ENCODE peak calls at places on chromosomes 11 and 22, in nine cellular contexts. One of them, this sample, is unnamed.

GRCh38 chr22:26573026-26573662 is 16.8 kb downstream of the TPST2 start:
- DNase-seq in tibial artery: peak
- DNase-seq in HFF-Myc: no peak
- DNase-seq in ovary: no peak
- DNase-seq in transverse colon: peak
- DNase-seq in AG04449: no peak
- DNase-seq in heart right ventricle: peak
- DNase-seq in fibroblast of mammary gland: no peak
- DNase-seq in lower lobe of right lung: peak
- DNase-seq in this sample: peak

GRCh38 chr11:111982019-111982464 is 43.2 kb upstream of the DLAT start:
- DNase-seq in tibial artery: peak
- DNase-seq in HFF-Myc: no peak
- DNase-seq in ovary: no peak
- DNase-seq in transverse colon: peak
- DNase-seq in AG04449: no peak
- DNase-seq in heart right ventricle: peak
- DNase-seq in fibroblast of mammary gland: peak
- DNase-seq in lower lobe of right lung: peak
- DNase-seq in this sample: no peak

GRCh38 chr11:132943325-132943736 is 589.0 kb downstream of the OPCML start:
- DNase-seq in tibial artery: no peak
- DNase-seq in HFF-Myc: no peak
- DNase-seq in ovary: no peak
- DNase-seq in transverse colon: no peak
- DNase-seq in AG04449: no peak
- DNase-seq in heart right ventricle: no peak
- DNase-seq in fibroblast of mammary gland: no peak
- DNase-seq in lower lobe of right lung: no peak
- DNase-seq in this sample: no peak

GRCh38 chr22:28029201-28029948 is 110.3 kb upstream of the PITPNB start:
- DNase-seq in tibial artery: peak
- DNase-seq in HFF-Myc: no peak
- DNase-seq in ovary: no peak
- DNase-seq in transverse colon: peak
- DNase-seq in AG04449: no peak
- DNase-seq in heart right ventricle: peak
- DNase-seq in fibroblast of mammary gland: peak
- DNase-seq in lower lobe of right lung: peak
- DNase-seq in this sample: no peak

GRCh38 chr22:47165998-47166397 is 403.5 kb downstream of the TBC1D22A start:
- DNase-seq in tibial artery: no peak
- DNase-seq in HFF-Myc: no peak
- DNase-seq in ovary: peak
- DNase-seq in transverse colon: no peak
- DNase-seq in AG04449: no peak
- DNase-seq in heart right ventricle: no peak
- DNase-seq in fibroblast of mammary gland: no peak
- DNase-seq in lower lobe of right lung: peak
- DNase-seq in this sample: no peak

GRCh38 chr11:12195773-12196172 is 85.4 kb downstream of the MICAL2 start:
- DNase-seq in tibial artery: no peak
- DNase-seq in HFF-Myc: no peak
- DNase-seq in ovary: no peak
- DNase-seq in transverse colon: no peak
- DNase-seq in AG04449: no peak
- DNase-seq in heart right ventricle: no peak
- DNase-seq in fibroblast of mammary gland: no peak
- DNase-seq in lower lobe of right lung: no peak
- DNase-seq in this sample: no peak

GRCh38 chr11:128658499-128658898 is 35.4 kb upstream of the FLI1 start:
- DNase-seq in tibial artery: no peak
- DNase-seq in HFF-Myc: no peak
- DNase-seq in ovary: no peak
- DNase-seq in transverse colon: no peak
- DNase-seq in AG04449: no peak
- DNase-seq in heart right ventricle: no peak
- DNase-seq in fibroblast of mammary gland: no peak
- DNase-seq in lower lobe of right lung: no peak
- DNase-seq in this sample: no peak

GRCh38 chr11:48106166-48106565 is 110.4 kb upstream of the OR4B1 start:
- DNase-seq in tibial artery: no peak
- DNase-seq in HFF-Myc: no peak
- DNase-seq in ovary: no peak
- DNase-seq in transverse colon: no peak
- DNase-seq in AG04449: no peak
- DNase-seq in heart right ventricle: no peak
- DNase-seq in fibroblast of mammary gland: no peak
- DNase-seq in lower lobe of right lung: no peak
- DNase-seq in this sample: no peak

GRCh38 chr22:17990167-17990566 is 34.2 kb downstream of the MICAL3 start:
- DNase-seq in tibial artery: no peak
- DNase-seq in HFF-Myc: no peak
- DNase-seq in ovary: no peak
- DNase-seq in transverse colon: no peak
- DNase-seq in AG04449: no peak
- DNase-seq in heart right ventricle: no peak
- DNase-seq in fibroblast of mammary gland: no peak
- DNase-seq in lower lobe of right lung: no peak
- DNase-seq in this sample: no peak

GRCh38 chr11:36288442-36289225 is 590 bp downstream of the COMMD9 start:
- DNase-seq in tibial artery: no peak
- DNase-seq in HFF-Myc: no peak
- DNase-seq in ovary: no peak
- DNase-seq in transverse colon: no peak
- DNase-seq in AG04449: no peak
- DNase-seq in heart right ventricle: no peak
- DNase-seq in fibroblast of mammary gland: no peak
- DNase-seq in lower lobe of right lung: no peak
- DNase-seq in this sample: no peak

GRCh38 chr11:74010306-74010981 is 1.6 kb upstream of the UCP3 start:
- DNase-seq in tibial artery: no peak
- DNase-seq in HFF-Myc: no peak
- DNase-seq in ovary: no peak
- DNase-seq in transverse colon: no peak
- DNase-seq in AG04449: no peak
- DNase-seq in heart right ventricle: no peak
- DNase-seq in fibroblast of mammary gland: no peak
- DNase-seq in lower lobe of right lung: no peak
- DNase-seq in this sample: no peak

GRCh38 chr22:35991168-35991567 is 37.5 kb downstream of the RBFOX2 start:
- DNase-seq in tibial artery: no peak
- DNase-seq in HFF-Myc: no peak
- DNase-seq in ovary: no peak
- DNase-seq in transverse colon: no peak
- DNase-seq in AG04449: no peak
- DNase-seq in heart right ventricle: no peak
- DNase-seq in fibroblast of mammary gland: no peak
- DNase-seq in lower lobe of right lung: no peak
- DNase-seq in this sample: no peak

GRCh38 chr11:114285599-114285998 is 10.6 kb upstream of the NNMT start:
- DNase-seq in tibial artery: peak
- DNase-seq in HFF-Myc: no peak
- DNase-seq in ovary: no peak
- DNase-seq in transverse colon: no peak
- DNase-seq in AG04449: no peak
- DNase-seq in heart right ventricle: no peak
- DNase-seq in fibroblast of mammary gland: peak
- DNase-seq in lower lobe of right lung: no peak
- DNase-seq in this sample: no peak

GRCh38 chr11:117600261-117600783 is 196.7 kb downstream of the DSCAML1 start:
- DNase-seq in tibial artery: no peak
- DNase-seq in HFF-Myc: no peak
- DNase-seq in ovary: no peak
- DNase-seq in transverse colon: no peak
- DNase-seq in AG04449: no peak
- DNase-seq in heart right ventricle: no peak
- DNase-seq in fibroblast of mammary gland: no peak
- DNase-seq in lower lobe of right lung: no peak
- DNase-seq in this sample: no peak
- TF ChIP-seq CTCF in tibial artery: no peak
- TF ChIP-seq CTCF in HFF-Myc: no peak
- TF ChIP-seq CTCF in ovary: no peak
- TF ChIP-seq CTCF in transverse colon: no peak
- TF ChIP-seq CTCF in AG04449: no peak
- TF ChIP-seq CTCF in heart right ventricle: no peak
- TF ChIP-seq CTCF in fibroblast of mammary gland: no peak
- TF ChIP-seq CTCF in lower lobe of right lung: no peak
- TF ChIP-seq CTCF in this sample: no peak

DNA sequence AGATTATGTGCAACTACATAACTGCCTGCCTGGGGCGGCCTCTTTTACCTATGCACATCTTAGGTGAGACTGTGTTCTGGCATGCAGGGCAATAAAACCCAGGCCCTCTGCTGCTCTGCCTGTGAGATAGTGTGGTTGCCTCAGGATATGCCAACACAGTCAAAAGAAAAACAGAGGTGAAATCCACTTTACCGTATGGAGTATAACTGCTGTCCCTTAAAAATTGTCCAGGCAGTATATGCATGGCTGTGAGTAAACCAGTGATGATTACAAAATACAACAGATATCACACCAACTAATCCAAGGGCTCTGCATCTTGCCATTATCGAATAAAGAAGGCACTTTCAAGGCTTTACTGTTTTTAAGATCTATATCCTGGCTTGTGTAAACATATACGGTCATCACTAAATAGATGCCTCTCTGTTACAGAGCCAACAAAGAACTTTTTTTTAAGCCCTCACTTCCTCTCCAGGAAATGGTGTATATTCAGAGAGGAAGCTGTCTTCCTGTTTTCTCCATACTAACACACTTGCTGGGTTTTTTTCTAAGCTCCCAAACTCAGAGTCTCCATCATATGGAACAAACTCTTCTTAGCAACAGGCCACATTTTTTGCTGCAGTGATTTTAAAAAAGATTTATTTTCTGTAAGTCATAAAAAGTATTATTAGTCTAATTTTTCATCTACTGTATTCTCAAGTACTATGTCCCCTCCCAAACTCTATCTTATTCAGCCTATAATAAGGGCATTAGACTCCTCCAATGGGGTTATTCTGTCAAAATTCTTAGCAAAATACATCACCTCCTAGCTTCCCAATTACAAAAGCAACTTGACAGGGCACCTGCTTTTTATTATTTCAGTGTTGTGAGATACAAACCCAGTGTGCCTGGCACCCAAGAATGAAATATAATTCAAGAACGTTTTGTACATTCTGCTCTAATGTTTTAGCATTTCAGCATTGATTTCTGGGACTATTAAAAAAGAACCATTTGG is 135.2 kb downstream of the MAML2 start:
- DNase-seq in tibial artery: no peak
- DNase-seq in HFF-Myc: no peak
- DNase-seq in ovary: no peak
- DNase-seq in transverse colon: peak
- DNase-seq in AG04449: no peak
- DNase-seq in heart right ventricle: no peak
- DNase-seq in fibroblast of mammary gland: no peak
- DNase-seq in lower lobe of right lung: no peak
- DNase-seq in this sample: no peak
- H3K4me3 ChIP-seq in tibial artery: no peak
- H3K4me3 ChIP-seq in HFF-Myc: no peak
- H3K4me3 ChIP-seq in ovary: no peak
- H3K4me3 ChIP-seq in transverse colon: no peak
- H3K4me3 ChIP-seq in AG04449: no peak
- H3K4me3 ChIP-seq in heart right ventricle: no peak
- H3K4me3 ChIP-seq in fibroblast of mammary gland: no peak
- H3K4me3 ChIP-seq in lower lobe of right lung: no peak
- H3K4me3 ChIP-seq in this sample: no peak

DNA sequence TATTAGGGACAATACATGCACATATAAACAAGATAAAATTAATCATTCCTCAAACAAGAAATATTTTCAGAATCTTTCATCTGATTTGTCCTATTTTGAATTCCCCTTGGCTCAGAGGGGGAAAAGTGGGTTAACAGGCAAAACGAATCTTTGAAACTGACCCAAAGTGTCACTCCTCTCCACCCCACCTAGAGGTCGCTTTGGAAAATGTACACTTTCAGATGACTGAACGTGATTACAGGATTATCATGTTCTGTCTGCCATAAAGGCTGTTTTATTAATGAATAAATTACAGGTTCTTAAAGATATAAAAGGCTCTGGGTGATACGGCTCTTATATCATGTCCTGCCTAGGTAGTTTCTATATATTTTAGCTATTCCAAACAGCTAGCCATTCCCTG is 1735.0 kb downstream of the LRRC4C start:
- DNase-seq in tibial artery: no peak
- DNase-seq in HFF-Myc: no peak
- DNase-seq in ovary: no peak
- DNase-seq in transverse colon: no peak
- DNase-seq in AG04449: no peak
- DNase-seq in heart right ventricle: no peak
- DNase-seq in fibroblast of mammary gland: no peak
- DNase-seq in lower lobe of right lung: no peak
- DNase-seq in this sample: no peak
- TF ChIP-seq CTCF in tibial artery: no peak
- TF ChIP-seq CTCF in HFF-Myc: no peak
- TF ChIP-seq CTCF in ovary: no peak
- TF ChIP-seq CTCF in transverse colon: no peak
- TF ChIP-seq CTCF in AG04449: no peak
- TF ChIP-seq CTCF in heart right ventricle: no peak
- TF ChIP-seq CTCF in fibroblast of mammary gland: no peak
- TF ChIP-seq CTCF in lower lobe of right lung: no peak
- TF ChIP-seq CTCF in this sample: no peak

GRCh38 chr11:67355023-67355793 is 1.9 kb upstream of the POLD4 start:
- DNase-seq in tibial artery: no peak
- DNase-seq in HFF-Myc: no peak
- DNase-seq in ovary: peak
- DNase-seq in transverse colon: no peak
- DNase-seq in AG04449: no peak
- DNase-seq in heart right ventricle: no peak
- DNase-seq in fibroblast of mammary gland: no peak
- DNase-seq in lower lobe of right lung: no peak
- DNase-seq in this sample: no peak
- H3K4me3 ChIP-seq in tibial artery: no peak
- H3K4me3 ChIP-seq in HFF-Myc: peak
- H3K4me3 ChIP-seq in ovary: no peak
- H3K4me3 ChIP-seq in transverse colon: no peak
- H3K4me3 ChIP-seq in AG04449: peak
- H3K4me3 ChIP-seq in heart right ventricle: peak
- H3K4me3 ChIP-seq in fibroblast of mammary gland: no peak
- H3K4me3 ChIP-seq in lower lobe of right lung: no peak
- H3K4me3 ChIP-seq in this sample: no peak

GRCh38 chr22:44067033-44067432 is 42.9 kb downstream of the PARVB start:
- DNase-seq in tibial artery: no peak
- DNase-seq in HFF-Myc: no peak
- DNase-seq in ovary: no peak
- DNase-seq in transverse colon: no peak
- DNase-seq in AG04449: no peak
- DNase-seq in heart right ventricle: no peak
- DNase-seq in fibroblast of mammary gland: no peak
- DNase-seq in lower lobe of right lung: no peak
- DNase-seq in this sample: no peak
- TF ChIP-seq CTCF in tibial artery: no peak
- TF ChIP-seq CTCF in HFF-Myc: no peak
- TF ChIP-seq CTCF in ovary: no peak
- TF ChIP-seq CTCF in transverse colon: no peak
- TF ChIP-seq CTCF in AG04449: no peak
- TF ChIP-seq CTCF in heart right ventricle: no peak
- TF ChIP-seq CTCF in fibroblast of mammary gland: no peak
- TF ChIP-seq CTCF in lower lobe of right lung: no peak
- TF ChIP-seq CTCF in this sample: no peak

DNA sequence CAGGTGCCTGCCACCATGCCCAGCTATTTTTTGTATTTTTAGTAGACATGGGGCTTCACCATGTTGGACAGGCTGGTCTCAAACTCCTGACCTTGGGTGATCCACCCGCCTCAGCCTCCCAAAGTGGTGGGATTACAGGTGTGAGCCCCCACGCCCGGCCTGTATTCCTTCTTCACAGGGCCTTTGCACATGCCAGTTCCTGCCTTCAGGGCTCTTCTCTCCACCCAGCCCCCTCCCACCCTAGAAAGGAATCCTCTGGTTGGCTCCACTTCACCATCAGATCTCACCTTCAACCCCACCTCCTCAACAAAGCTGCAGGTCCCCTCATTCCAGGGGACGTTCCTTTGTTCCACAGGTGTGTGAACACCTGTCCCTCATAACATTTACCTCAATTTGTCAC is 2.0 kb downstream of the POLR3H start:
- DNase-seq in tibial artery: no peak
- DNase-seq in HFF-Myc: no peak
- DNase-seq in ovary: no peak
- DNase-seq in transverse colon: no peak
- DNase-seq in AG04449: no peak
- DNase-seq in heart right ventricle: no peak
- DNase-seq in fibroblast of mammary gland: no peak
- DNase-seq in lower lobe of right lung: no peak
- DNase-seq in this sample: no peak
- H3K4me3 ChIP-seq in tibial artery: no peak
- H3K4me3 ChIP-seq in HFF-Myc: peak
- H3K4me3 ChIP-seq in ovary: no peak
- H3K4me3 ChIP-seq in transverse colon: no peak
- H3K4me3 ChIP-seq in AG04449: peak
- H3K4me3 ChIP-seq in heart right ventricle: no peak
- H3K4me3 ChIP-seq in fibroblast of mammary gland: no peak
- H3K4me3 ChIP-seq in lower lobe of right lung: no peak
- H3K4me3 ChIP-seq in this sample: no peak